ENCODE peak calls at places on chromosome 19, in seven cellular contexts. Y is suprapubic skin, G is PC-3, E is testis, A is GM23338, O is Caco-2, T is lung. N is an unnamed sample. For H3K27me3, the result is how much of the 10 kb centered on the place peaks cover.

GRCh38 chr19:6473652-6474051 is 7.9 kb downstream of the DENND1C start:
- DNase-seq in Y (no peak), G (peak), E (no peak), A (no peak), O (peak), T (no peak), N (no peak)

GRCh38 chr19:50601407-50602088 is 33.3 kb upstream of the LRRC4B start:
- DNase-seq in Y (no peak), G (no peak), E (no peak), A (no peak), O (no peak), T (no peak), N (no peak)

GRCh38 chr19:1762243-1763140 is 9.2 kb downstream of the ONECUT3 start:
- DNase-seq in Y (no peak), G (no peak), E (no peak), A (no peak), O (no peak), T (no peak), N (peak)

GRCh38 chr19:2426661-2427322 is 594 bp downstream of the TIMM13 start:
- DNase-seq in Y (no peak), G (peak), E (peak), A (peak), O (peak), T (no peak), N (peak)

GRCh38 chr19:13100031-13100588 is 2.5 kb downstream of the LYL1 start:
- DNase-seq in Y (no peak), G (no peak), E (no peak), A (no peak), O (no peak), T (no peak), N (no peak)

GRCh38 chr19:38004505-38005223 is 97.7 kb downstream of the SIPA1L3 start:
- DNase-seq in Y (peak), G (peak), E (peak), A (peak), O (peak), T (peak), N (peak)

GRCh38 chr19:1173160-1173844 is 766 bp downstream of the SBNO2 start:
- DNase-seq in Y (peak), G (no peak), E (no peak), A (no peak), O (no peak), T (no peak), N (peak)

GRCh38 chr19:29966594-29967249 is 24.7 kb downstream of the URI1 start:
- DNase-seq in Y (no peak), G (peak), E (no peak), A (peak), O (no peak), T (no peak), N (no peak)

GRCh38 chr19:39083983-39084731 is at the start of gene ACP7:
- DNase-seq in Y (no peak), G (peak), E (no peak), A (peak), O (peak), T (no peak), N (peak)

GRCh38 chr19:13748169-13748884 is 16.0 kb upstream of the MRI1 start:
- DNase-seq in Y (no peak), G (peak), E (no peak), A (peak), O (peak), T (no peak), N (peak)

GRCh38 chr19:3480383-3481091 is at the start of gene SMIM24:
- DNase-seq in Y (no peak), G (no peak), E (no peak), A (no peak), O (no peak), T (no peak), N (peak)

GRCh38 chr19:39557791-39558622 is 18.0 kb upstream of the EID2 start:
- DNase-seq in Y (no peak), G (peak), E (no peak), A (no peak), O (peak), T (no peak), N (no peak)

GRCh38 chr19:4523306-4524110 is 5.2 kb upstream of the PLIN4 start:
- DNase-seq in Y (no peak), G (peak), E (peak), A (peak), O (peak), T (peak), N (peak)

GRCh38 chr19:33872445-33873320 is 76.0 kb downstream of the KCTD15 start:
- DNase-seq in Y (no peak), G (no peak), E (no peak), A (no peak), O (no peak), T (no peak), N (no peak)

GRCh38 chr19:47697863-47698609 is 15.2 kb upstream of the EHD2 start:
- DNase-seq in Y (peak), G (peak), E (peak), A (peak), O (peak), T (peak), N (peak)

GRCh38 chr19:10975374-10976036 is 14.7 kb downstream of the SMARCA4 start:
- DNase-seq in Y (no peak), G (no peak), E (peak), A (no peak), O (no peak), T (peak), N (no peak)

GRCh38 chr19:3774621-3775373 is 2.8 kb upstream of the RAX2 start:
- DNase-seq in Y (no peak), G (no peak), E (no peak), A (no peak), O (no peak), T (no peak), N (peak)

GRCh38 chr19:12938536-12939291 is at the start of gene CALR:
- DNase-seq in Y (no peak), G (peak), E (no peak), A (no peak), O (peak), T (no peak), N (peak)

GRCh38 chr19:13160557-13160956 is 10.3 kb downstream of the IER2 start:
- DNase-seq in Y (no peak), G (peak), E (no peak), A (no peak), O (no peak), T (no peak), N (no peak)

GRCh38 chr19:2353895-2354592 is 6.0 kb upstream of the TMPRSS9 start:
- DNase-seq in Y (no peak), G (no peak), E (no peak), A (no peak), O (no peak), T (no peak), N (peak)

GRCh38 chr19:610071-610800 is 20.6 kb downstream of the HCN2 start:
- DNase-seq in Y (no peak), G (no peak), E (peak), A (no peak), O (no peak), T (no peak), N (no peak)

GRCh38 chr19:15107056-15108010 is at the start of gene SYDE1:
- DNase-seq in Y (no peak), G (peak), E (no peak), A (peak), O (peak), T (no peak), N (peak)

GRCh38 chr19:5290336-5291262 is 50.0 kb downstream of the PTPRS start:
- DNase-seq in Y (no peak), G (no peak), E (no peak), A (no peak), O (no peak), T (no peak), N (peak)

GRCh38 chr19:10646781-10647180 is 7.4 kb upstream of the ILF3 start:
- DNase-seq in Y (no peak), G (no peak), E (no peak), A (no peak), O (no peak), T (no peak), N (no peak)

GRCh38 chr19:35362261-35363000 is 4.2 kb downstream of the FFAR3 start:
- DNase-seq in Y (peak), G (no peak), E (no peak), A (no peak), O (no peak), T (no peak), N (no peak)

GRCh38 chr19:43765109-43765876 is 10.5 kb upstream of the SMG9 start:
- DNase-seq in Y (no peak), G (peak), E (no peak), A (no peak), O (peak), T (no peak), N (no peak)

GRCh38 chr19:36149673-36150406 is 2.4 kb downstream of the COX7A1 start:
- DNase-seq in Y (peak), G (no peak), E (no peak), A (no peak), O (no peak), T (no peak), N (no peak)

GRCh38 chr19:308471-309205 is 17.4 kb upstream of the PLPP2 start:
- DNase-seq in Y (no peak), G (no peak), E (no peak), A (no peak), O (no peak), T (no peak), N (peak)

GRCh38 chr19:38496603-38497487 is 63.4 kb downstream of the RYR1 start:
- DNase-seq in Y (no peak), G (no peak), E (peak), A (no peak), O (no peak), T (no peak), N (no peak)

GRCh38 chr19:50413096-50413495 is 5.6 kb upstream of the SPIB start:
- DNase-seq in Y (no peak), G (no peak), E (no peak), A (no peak), O (no peak), T (no peak), N (no peak)

GRCh38 chr19:30096596-30097370 is 154.7 kb downstream of the URI1 start:
- DNase-seq in Y (no peak), G (no peak), E (no peak), A (no peak), O (no peak), T (no peak), N (no peak)

GRCh38 chr19:17949956-17950309 is 17.0 kb upstream of the KCNN1 start:
- DNase-seq in Y (no peak), G (peak), E (no peak), A (peak), O (no peak), T (no peak), N (peak)
- H3K4me3 ChIP-seq in Y (no peak), G (peak), E (no peak), A (peak), O (no peak), T (no peak), N (peak)

DNA sequence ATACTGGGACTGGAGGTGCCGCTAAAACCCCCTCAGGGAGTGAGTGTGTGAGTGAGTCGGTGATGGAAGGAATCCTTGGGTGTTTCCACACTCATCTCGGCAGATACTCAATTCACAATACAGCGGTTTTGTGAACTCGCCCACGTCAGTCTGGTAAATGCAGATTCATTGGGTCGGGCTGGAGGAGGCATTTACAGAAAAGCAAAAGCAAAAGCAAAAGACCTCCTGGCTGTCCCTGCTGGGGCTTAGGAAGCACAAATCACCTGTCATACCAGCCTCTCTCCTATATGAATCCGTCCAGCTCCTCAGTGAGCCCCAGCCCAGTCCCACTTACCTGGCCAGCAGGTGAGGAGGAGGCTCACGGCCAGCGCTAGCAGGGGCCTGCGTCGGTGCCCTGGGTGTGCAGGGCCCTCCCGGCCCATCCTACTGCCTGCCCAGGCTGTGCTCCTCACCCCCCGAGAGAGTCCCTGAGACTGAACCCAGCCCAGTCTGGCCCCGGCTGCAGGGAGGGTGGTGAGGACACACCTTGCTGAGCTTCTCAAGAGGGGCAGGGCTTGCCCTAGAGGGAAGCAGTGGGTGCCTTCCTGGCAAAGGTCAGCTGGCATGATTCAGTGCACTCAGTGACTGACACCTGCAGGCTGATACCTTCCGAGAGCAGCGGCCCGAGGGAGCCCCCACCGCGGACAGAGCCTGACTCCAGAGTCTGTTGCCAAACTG is at the start of gene MUC16:
- DNase-seq in Y (no peak), G (peak), E (no peak), A (peak), O (no peak), T (no peak), N (peak)
- H3K27me3 ChIP-seq in Y (under half), G (under half), E (under half), A (under half), O (under half), T (under half), N (under half)

GRCh38 chr19:7869910-7870511 is 4.2 kb downstream of the PRR36 start:
- DNase-seq in Y (no peak), G (peak), E (peak), A (peak), O (peak), T (no peak), N (peak)
- H3K4me3 ChIP-seq in Y (peak), G (peak), E (peak), A (peak), O (peak), T (no peak), N (peak)

GRCh38 chr19:48720613-48721296 is 1.2 kb upstream of the MAMSTR start:
- DNase-seq in Y (peak), G (peak), E (peak), A (peak), O (peak), T (peak), N (peak)

GRCh38 chr19:48719263-48720171 is at the start of gene MAMSTR:
- DNase-seq in Y (no peak), G (no peak), E (no peak), A (peak), O (no peak), T (no peak), N (peak)

GRCh38 chr19:48724796-48725753 is 5.5 kb upstream of the MAMSTR start:
- DNase-seq in Y (no peak), G (peak), E (peak), A (peak), O (peak), T (no peak), N (peak)

GRCh38 chr19:48720251-48720612 is 707 bp upstream of the MAMSTR start:
- DNase-seq in Y (no peak), G (no peak), E (no peak), A (no peak), O (no peak), T (no peak), N (no peak)

DNA sequence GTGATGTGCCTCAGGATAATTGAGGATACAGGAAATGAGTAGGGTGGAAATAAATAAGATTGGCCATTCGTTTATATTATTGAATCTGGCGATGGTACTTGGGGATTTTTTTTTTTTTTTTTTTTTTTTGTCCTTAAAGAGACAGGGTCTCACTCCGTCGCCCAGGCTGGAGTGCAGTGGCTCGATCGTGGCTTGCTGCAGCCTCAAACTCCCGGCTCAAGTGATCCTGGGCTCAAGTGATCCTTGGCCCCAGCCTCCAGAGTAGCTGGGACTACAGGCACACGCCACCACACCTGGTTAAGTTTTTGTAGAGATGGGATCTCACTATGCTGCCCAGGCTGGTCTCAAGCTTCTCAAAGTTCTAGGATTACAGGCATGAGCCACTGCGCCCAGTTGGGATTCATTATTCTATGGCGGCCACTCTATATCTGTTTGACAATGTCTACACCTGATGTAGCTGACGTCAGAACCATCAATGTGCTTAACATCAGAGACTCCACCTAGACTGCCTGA is 2.7 kb upstream of the MAMSTR start:
- DNase-seq in Y (no peak), G (no peak), E (no peak), A (no peak), O (no peak), T (no peak), N (no peak)
- H3K27me3 ChIP-seq in Y (under half), G (under half), E (under half), A (under half), O (under half), T (under half), N (under half)

GRCh38 chr19:9150650-9151049 is 10.5 kb downstream of the ZNF317 start:
- DNase-seq in Y (no peak), G (no peak), E (no peak), A (no peak), O (no peak), T (no peak), N (no peak)

GRCh38 chr19:9156304-9156703 is 16.1 kb downstream of the ZNF317 start:
- DNase-seq in Y (no peak), G (no peak), E (no peak), A (no peak), O (no peak), T (no peak), N (no peak)

GRCh38 chr19:9159891-9160290 is 18.9 kb upstream of the OR7D2 start:
- DNase-seq in Y (no peak), G (no peak), E (no peak), A (no peak), O (no peak), T (no peak), N (no peak)

GRCh38 chr19:9151367-9151766 is 11.2 kb downstream of the ZNF317 start:
- DNase-seq in Y (no peak), G (no peak), E (no peak), A (no peak), O (no peak), T (no peak), N (no peak)

GRCh38 chr19:9155591-9155990 is 15.4 kb downstream of the ZNF317 start:
- DNase-seq in Y (no peak), G (no peak), E (no peak), A (no peak), O (no peak), T (no peak), N (no peak)
- H3K4me3 ChIP-seq in Y (no peak), G (no peak), E (no peak), A (no peak), O (no peak), T (no peak), N (no peak)

DNA sequence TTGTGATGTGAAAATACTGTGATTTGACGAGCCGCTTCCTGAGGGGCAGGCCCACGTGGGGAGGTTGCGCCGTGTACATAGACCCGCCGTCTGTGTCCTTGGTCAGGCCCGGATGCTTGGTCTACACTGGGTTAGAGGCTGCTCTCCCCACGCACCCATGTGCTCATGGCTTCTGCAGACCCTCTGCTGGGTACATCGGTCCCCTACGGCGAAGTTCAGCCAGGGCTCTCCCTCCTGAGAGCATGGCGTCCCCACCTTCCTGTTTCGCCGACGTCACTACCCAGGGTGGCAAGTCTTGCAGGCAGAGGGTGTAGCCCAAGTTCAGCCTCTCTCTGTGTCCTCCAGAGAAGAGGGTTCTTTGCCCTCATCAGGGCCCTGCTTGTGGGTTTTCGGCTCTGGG is 11.0 kb downstream of the COMP start:
- DNase-seq in Y (no peak), G (no peak), E (no peak), A (no peak), O (no peak), T (no peak), N (no peak)
- H3K27me3 ChIP-seq in Y (under half), G (under half), E (under half), A (half or more), O (under half), T (under half), N (half or more)

GRCh38 chr19:41877490-41877876 is 404 bp downstream of the CD79A start:
- DNase-seq in Y (no peak), G (no peak), E (no peak), A (no peak), O (no peak), T (no peak), N (no peak)
- H3K4me3 ChIP-seq in Y (no peak), G (no peak), E (no peak), A (no peak), O (no peak), T (no peak), N (no peak)

GRCh38 chr19:45598267-45599011 is 3.6 kb downstream of the GPR4 start:
- DNase-seq in Y (no peak), G (peak), E (no peak), A (no peak), O (no peak), T (no peak), N (peak)
- H3K27me3 ChIP-seq in Y (half or more), G (under half), E (under half), A (half or more), O (under half), T (under half), N (half or more)

GRCh38 chr19:17329061-17329767 is 5.4 kb downstream of the ANO8 start:
- DNase-seq in Y (no peak), G (no peak), E (no peak), A (peak), O (peak), T (no peak), N (peak)
- H3K4me3 ChIP-seq in Y (peak), G (no peak), E (peak), A (peak), O (peak), T (no peak), N (peak)

GRCh38 chr19:54551950-54552912 is 21.4 kb upstream of the LILRA2 start:
- DNase-seq in Y (no peak), G (no peak), E (no peak), A (no peak), O (no peak), T (no peak), N (no peak)
- H3K27me3 ChIP-seq in Y (under half), G (half or more), E (under half), A (under half), O (under half), T (under half), N (under half)